ENCODE peak calls at places on chromosome 19, in five cellular contexts. O, L, K, D and E are unnamed samples.

GRCh38 chr19:29629836-29630534 is 23.9 kb downstream of the POP4 start:
- DNase-seq in O (peak; percentile 4), L (no peak), K (no peak), D (no peak), E (peak; percentile 27)

GRCh38 chr19:8557637-8558238 is 19.5 kb downstream of the MYO1F start:
- DNase-seq in O (no peak), L (no peak), K (no peak), D (no peak), E (peak; percentile 69)

GRCh38 chr19:49488863-49489537 is 1.6 kb downstream of the RPL13A start:
- DNase-seq in O (no peak), L (no peak), K (peak; percentile 16), D (peak; percentile 60), E (no peak)

GRCh38 chr19:23983406-23983805 is 68.7 kb downstream of the ZNF726 start:
- DNase-seq in O (no peak), L (no peak), K (no peak), D (peak; percentile 1), E (no peak)

GRCh38 chr19:47520343-47520806 is 5.5 kb upstream of the NAPA start:
- DNase-seq in O (no peak), L (no peak), K (no peak), D (no peak), E (no peak)

GRCh38 chr19:33368074-33368864 is 5.2 kb upstream of the CEBPG start:
- DNase-seq in O (no peak), L (no peak), K (no peak), D (peak; percentile 76), E (no peak)

GRCh38 chr19:6730153-6730804 is 7.1 kb downstream of the GPR108 start:
- DNase-seq in O (peak; percentile 85), L (peak; percentile 14), K (peak; percentile 98), D (peak; percentile 46), E (peak; percentile 96)

GRCh38 chr19:45305421-45305820 is 17.3 kb downstream of the CKM start:
- DNase-seq in O (no peak), L (no peak), K (peak; percentile 68), D (no peak), E (no peak)

GRCh38 chr19:13846533-13847032 is 30.4 kb upstream of the NANOS3 start:
- DNase-seq in O (peak; percentile 78), L (peak; percentile 98), K (peak; percentile 95), D (peak; percentile 96), E (peak; percentile 94)

GRCh38 chr19:4326837-4327251 is 11.8 kb downstream of the STAP2 start:
- DNase-seq in O (no peak), L (no peak), K (peak; percentile 84), D (no peak), E (no peak)

GRCh38 chr19:6272913-6273600 is 6.7 kb downstream of the MLLT1 start:
- DNase-seq in O (no peak), L (no peak), K (no peak), D (no peak), E (no peak)

GRCh38 chr19:11089254-11090013 is at the start of gene LDLR:
- DNase-seq in O (peak; percentile 87), L (peak; percentile 73), K (peak; percentile 95), D (peak; percentile 94), E (peak; percentile 91)

GRCh38 chr19:29858000-29858596 is 46.3 kb downstream of the CCNE1 start:
- DNase-seq in O (peak; percentile 71), L (no peak), K (peak; percentile 84), D (peak; percentile 28), E (peak; percentile 71)

GRCh38 chr19:3369337-3370213 is 3.2 kb downstream of the NFIC start:
- DNase-seq in O (peak; percentile 82), L (no peak), K (peak; percentile 36), D (peak; percentile 89), E (peak; percentile 80)

GRCh38 chr19:33700408-33700757 is 78.6 kb downstream of the CHST8 start:
- DNase-seq in O (no peak), L (no peak), K (no peak), D (no peak), E (no peak)

GRCh38 chr19:48970923-48971395 is 5.8 kb downstream of the FTL start:
- DNase-seq in O (peak; percentile 95), L (peak; percentile 66), K (peak; percentile 88), D (peak; percentile 83), E (peak; percentile 92)

GRCh38 chr19:4234862-4235201 is 5.5 kb downstream of the EBI3 start:
- DNase-seq in O (no peak), L (no peak), K (no peak), D (no peak), E (no peak)

GRCh38 chr19:35248310-35249145 is at the start of gene LSR:
- DNase-seq in O (peak; percentile 91), L (peak; percentile 61), K (peak; percentile 95), D (no peak), E (peak; percentile 94)

GRCh38 chr19:1455336-1456120 is 5.6 kb downstream of the APC2 start:
- DNase-seq in O (peak; percentile 68), L (peak; percentile 46), K (peak; percentile 98), D (peak; percentile 77), E (no peak)

GRCh38 chr19:4732680-4733114 is 9.1 kb upstream of the DPP9 start:
- DNase-seq in O (no peak), L (peak; percentile 33), K (peak; percentile 82), D (peak; percentile 75), E (no peak)

GRCh38 chr19:33301900-33302174 is 497 bp downstream of the CEBPA start:
- DNase-seq in O (no peak), L (no peak), K (no peak), D (peak; percentile 19), E (no peak)

GRCh38 chr19:2722541-2723344 is 1.6 kb upstream of the DIRAS1 start:
- DNase-seq in O (peak; percentile 63), L (no peak), K (no peak), D (peak; percentile 96), E (peak; percentile 85)

GRCh38 chr19:41408256-41408655 is 10.6 kb downstream of the BCKDHA start:
- DNase-seq in O (no peak), L (no peak), K (peak; percentile 45), D (no peak), E (no peak)

GRCh38 chr19:50461066-50461875 is 15.0 kb upstream of the EMC10 start:
- DNase-seq in O (peak; percentile 79), L (peak; percentile 26), K (peak; percentile 81), D (peak; percentile 79), E (peak; percentile 78)

GRCh38 chr19:1591421-1592022 is 1.1 kb downstream of the MBD3 start:
- DNase-seq in O (no peak), L (no peak), K (no peak), D (peak; percentile 32), E (no peak)

GRCh38 chr19:6110360-6110977 is at the start of gene RFX2:
- DNase-seq in O (peak; percentile 99), L (peak; percentile 98), K (peak; percentile 98), D (peak; percentile 100), E (peak; percentile 100)

GRCh38 chr19:36113895-36114762 is 546 bp downstream of the POLR2I start:
- DNase-seq in O (no peak), L (peak; percentile 8), K (peak; percentile 64), D (peak; percentile 60), E (no peak)

GRCh38 chr19:44645407-44646048 is 1.8 kb downstream of the PVR start:
- DNase-seq in O (no peak), L (no peak), K (no peak), D (peak; percentile 22), E (no peak)

GRCh38 chr19:42514449-42514848 is 13.8 kb downstream of the CEACAM1 start:
- DNase-seq in O (no peak), L (no peak), K (no peak), D (no peak), E (no peak)

GRCh38 chr19:5126498-5127223 is 157.7 kb downstream of the KDM4B start:
- DNase-seq in O (no peak), L (no peak), K (no peak), D (no peak), E (no peak)

GRCh38 chr19:18059297-18059696 is 27.4 kb downstream of the IL12RB1 start:
- DNase-seq in O (no peak), L (no peak), K (no peak), D (no peak), E (no peak)

GRCh38 chr19:18059902-18060301 is 26.8 kb downstream of the IL12RB1 start:
- DNase-seq in O (no peak), L (no peak), K (no peak), D (no peak), E (no peak)

GRCh38 chr19:18058208-18059009 is 28.3 kb downstream of the IL12RB1 start:
- DNase-seq in O (peak; percentile 93), L (peak; percentile 72), K (peak; percentile 89), D (peak; percentile 87), E (peak; percentile 91)

GRCh38 chr19:18062043-18062442 is 24.7 kb downstream of the IL12RB1 start:
- DNase-seq in O (no peak), L (no peak), K (no peak), D (no peak), E (no peak)

GRCh38 chr19:18060472-18060871 is 26.3 kb downstream of the IL12RB1 start:
- DNase-seq in O (no peak), L (no peak), K (peak; percentile 45), D (no peak), E (no peak)
- H3K27ac ChIP-seq in O (no peak overlapping the region), L (no peak overlapping the region), K (no peak overlapping the region), D (no peak overlapping the region), E (no peak overlapping the region)

DNA sequence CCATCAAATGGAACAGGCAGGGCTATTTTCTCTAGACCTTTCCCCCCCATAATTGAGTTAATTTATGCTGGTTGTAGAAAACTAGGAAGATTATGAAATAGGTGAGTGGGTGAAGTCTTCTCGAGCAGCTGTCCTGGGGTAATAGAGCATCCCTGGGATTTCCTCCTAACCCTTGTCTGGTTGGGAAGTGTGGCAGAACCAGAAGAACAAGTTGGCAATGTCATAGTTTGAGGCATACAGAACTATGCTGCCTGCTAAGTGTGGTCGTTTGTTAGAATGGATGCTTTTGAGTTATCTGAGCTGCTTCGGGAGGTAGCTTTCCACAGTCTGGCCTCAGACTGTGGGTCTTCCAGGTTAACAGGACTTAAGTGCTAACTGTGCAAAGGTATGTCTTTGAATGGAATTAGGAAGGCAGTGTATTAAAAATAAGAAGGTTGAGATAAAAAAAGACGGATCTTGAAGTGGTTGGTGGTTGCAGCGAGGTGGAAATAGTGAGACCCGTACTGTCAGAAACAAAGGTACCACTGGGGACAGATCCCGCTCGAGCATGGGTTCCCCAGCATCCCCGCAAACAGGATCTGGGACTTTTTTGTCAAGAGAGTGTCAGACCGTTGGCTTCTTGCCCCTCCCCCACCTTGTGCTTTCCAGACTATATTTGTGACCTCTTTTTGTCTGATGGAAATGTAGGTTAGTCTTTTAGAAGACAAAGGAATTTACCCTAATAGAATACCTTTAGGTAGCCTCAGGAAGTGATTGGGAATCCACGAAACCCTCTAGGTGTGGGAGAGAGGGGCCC is 4.0 kb downstream of the GATAD2A start:
- DNase-seq in O (no peak), L (peak; percentile 11), K (no peak), D (no peak), E (no peak)
- H3K4me1 ChIP-seq in O (peaks cover 18% of the 10 kb centered on the region), L (peaks cover 50% of the 10 kb centered on the region), K (peaks cover 10% of the 10 kb centered on the region), D (peaks cover 43% of the 10 kb centered on the region), E (peaks cover 52% of the 10 kb centered on the region)

DNA sequence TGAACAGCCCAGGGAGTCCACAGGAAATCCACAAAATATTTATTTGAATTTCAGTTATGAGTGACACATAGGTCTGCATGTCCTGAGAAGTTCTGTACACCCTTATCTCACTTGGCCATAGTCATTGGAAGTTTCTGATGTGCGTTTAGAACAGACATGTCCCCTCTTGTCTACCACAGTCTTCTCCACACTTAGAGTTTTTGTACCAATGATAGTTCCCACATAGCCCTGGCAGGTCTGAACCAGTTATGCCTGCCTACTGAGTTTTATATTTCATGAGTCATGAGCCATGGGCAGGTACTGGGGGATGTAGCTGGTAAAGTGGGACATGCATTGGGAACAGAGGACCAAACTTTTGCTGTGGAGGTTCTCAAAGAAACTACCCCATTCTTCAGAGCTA is 11.3 kb downstream of the ZNF132 start:
- DNase-seq in O (no peak), L (no peak), K (no peak), D (no peak), E (no peak)
- H3K27ac ChIP-seq in O (no peak overlapping the region), L (no peak overlapping the region), K (no peak overlapping the region), D (no peak overlapping the region), E (no peak overlapping the region)

GRCh38 chr19:28428644-28429348 is 784.2 kb downstream of the UQCRFS1 start:
- DNase-seq in O (no peak), L (no peak), K (no peak), D (peak; percentile 13), E (no peak)
- H3K4me1 ChIP-seq in O (no peaks in the 10 kb centered on the region), L (no peaks in the 10 kb centered on the region), K (peaks cover 15% of the 10 kb centered on the region), D (peaks cover 37% of the 10 kb centered on the region), E (no peaks in the 10 kb centered on the region)